ENCODE peak calls at places on chromosome 1, in four cellular contexts. B is K562, V is GM12878, A is HepG2. I is an unnamed sample.

GRCh38 chr1:36992139-36992940 is 42.0 kb downstream of the GRIK3 start:
- DNase-seq in B (no peak), V (no peak), A (no peak), I (no peak)

GRCh38 chr1:214296860-214297699 is 16.1 kb downstream of the SMYD2 start:
- DNase-seq in B (no peak), V (no peak), A (no peak), I (no peak)

GRCh38 chr1:209389258-209389657 is 194.3 kb upstream of the CAMK1G start:
- DNase-seq in B (no peak), V (no peak), A (no peak), I (no peak)

GRCh38 chr1:230094746-230095145 is 27.7 kb downstream of the GALNT2 start:
- DNase-seq in B (no peak), V (no peak), A (no peak), I (no peak)

GRCh38 chr1:208280184-208280583 is 36.0 kb upstream of the PLXNA2 start:
- DNase-seq in B (no peak), V (no peak), A (no peak), I (no peak)

GRCh38 chr1:4411862-4412261 is 242.5 kb upstream of the AJAP1 start:
- DNase-seq in B (no peak), V (no peak), A (no peak), I (no peak)

GRCh38 chr1:23791434-23792047 is 596 bp downstream of the LYPLA2 start:
- DNase-seq in B (peak; percentile 66), V (no peak), A (no peak), I (peak; percentile 70)

GRCh38 chr1:31006760-31007159 is 58.8 kb downstream of the PUM1 start:
- DNase-seq in B (no peak), V (no peak), A (no peak), I (no peak)

GRCh38 chr1:34477632-34478141 is 277.2 kb upstream of the GJB5 start:
- DNase-seq in B (no peak), V (no peak), A (no peak), I (no peak)

GRCh38 chr1:50829010-50829958 is 130.8 kb downstream of the FAF1 start:
- DNase-seq in B (no peak), V (no peak), A (no peak), I (no peak)

GRCh38 chr1:117754061-117754969 is 148.5 kb downstream of the TENT5C start:
- DNase-seq in B (peak; percentile 79), V (no peak), A (peak; percentile 50), I (peak; percentile 61)

GRCh38 chr1:205247130-205247921 is 19.6 kb downstream of the TMCC2 start:
- DNase-seq in B (no peak), V (no peak), A (no peak), I (no peak)

GRCh38 chr1:114008352-114009041 is 29.2 kb downstream of the OLFML3 start:
- DNase-seq in B (no peak), V (no peak), A (no peak), I (no peak)

GRCh38 chr1:199170711-199171110 is 531.9 kb downstream of the PTPRC start:
- DNase-seq in B (no peak), V (no peak), A (no peak), I (no peak)

GRCh38 chr1:40847023-40847740 is 15.0 kb downstream of the CITED4 start:
- DNase-seq in B (no peak), V (no peak), A (no peak), I (no peak)

GRCh38 chr1:94094466-94095111 is 26.4 kb downstream of the ABCA4 start:
- DNase-seq in B (no peak), V (no peak), A (no peak), I (no peak)

GRCh38 chr1:159009704-159010361 is at the start of gene IFI16:
- DNase-seq in B (peak; percentile 17), V (peak; percentile 87), A (no peak), I (no peak)

GRCh38 chr1:198977909-198978308 is 339.1 kb downstream of the PTPRC start:
- DNase-seq in B (no peak), V (no peak), A (no peak), I (no peak)

DNA sequence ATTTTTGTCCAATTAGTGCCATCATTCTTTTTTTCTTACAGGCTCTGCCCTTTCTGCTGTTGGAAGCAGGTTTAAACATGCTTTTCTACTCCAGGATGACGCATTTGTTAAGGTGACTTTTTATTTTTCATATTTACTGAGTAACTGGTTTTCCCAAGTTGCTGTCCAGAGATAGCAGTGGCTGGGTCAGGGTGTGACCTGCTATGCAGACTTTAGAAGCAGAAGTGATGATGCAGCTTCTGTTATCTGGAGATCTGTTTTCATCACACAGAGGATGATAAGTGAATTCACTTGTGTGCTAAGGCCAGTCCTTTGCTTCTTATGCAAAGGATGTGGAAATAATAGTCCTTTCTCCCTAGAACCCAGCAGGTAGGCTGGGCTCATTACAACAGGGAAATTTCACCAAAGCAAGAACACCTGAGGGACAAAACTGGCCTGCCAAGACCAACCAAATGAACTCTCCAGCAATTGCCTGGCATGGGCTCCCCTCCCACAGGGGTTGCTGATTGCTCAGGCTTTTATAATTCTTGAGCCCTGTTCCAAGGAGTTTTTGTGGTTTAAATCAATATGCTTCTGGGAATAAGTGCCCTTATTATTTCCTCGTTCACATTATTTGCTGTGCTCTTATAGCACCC is 97.8 kb upstream of the LPGAT1 start:
- DNase-seq in B (peak; percentile 78), V (no peak), A (peak; percentile 18), I (no peak)
- TF ChIP-seq NFIC in B (no peak), V (no peak), A (no peak), I (no peak)

GRCh38 chr1:29698033-29698432 is 461.7 kb downstream of the PTPRU start:
- DNase-seq in B (peak; percentile 73), V (no peak), A (peak; percentile 10), I (peak; percentile 65)
- TF ChIP-seq NFIC in B (no peak), V (no peak), A (no peak), I (no peak)

GRCh38 chr1:60849401-60849800 is 233.0 kb upstream of the NFIA start:
- DNase-seq in B (no peak), V (no peak), A (no peak), I (no peak)
- TF ChIP-seq NFIC in B (no peak), V (no peak), A (no peak), I (no peak)

GRCh38 chr1:63004868-63005267 is 220.9 kb downstream of the ATG4C start:
- DNase-seq in B (no peak), V (no peak), A (peak; percentile 3), I (peak; percentile 37)
- TF ChIP-seq NFIC in B (no peak), V (no peak), A (no peak), I (no peak)

DNA sequence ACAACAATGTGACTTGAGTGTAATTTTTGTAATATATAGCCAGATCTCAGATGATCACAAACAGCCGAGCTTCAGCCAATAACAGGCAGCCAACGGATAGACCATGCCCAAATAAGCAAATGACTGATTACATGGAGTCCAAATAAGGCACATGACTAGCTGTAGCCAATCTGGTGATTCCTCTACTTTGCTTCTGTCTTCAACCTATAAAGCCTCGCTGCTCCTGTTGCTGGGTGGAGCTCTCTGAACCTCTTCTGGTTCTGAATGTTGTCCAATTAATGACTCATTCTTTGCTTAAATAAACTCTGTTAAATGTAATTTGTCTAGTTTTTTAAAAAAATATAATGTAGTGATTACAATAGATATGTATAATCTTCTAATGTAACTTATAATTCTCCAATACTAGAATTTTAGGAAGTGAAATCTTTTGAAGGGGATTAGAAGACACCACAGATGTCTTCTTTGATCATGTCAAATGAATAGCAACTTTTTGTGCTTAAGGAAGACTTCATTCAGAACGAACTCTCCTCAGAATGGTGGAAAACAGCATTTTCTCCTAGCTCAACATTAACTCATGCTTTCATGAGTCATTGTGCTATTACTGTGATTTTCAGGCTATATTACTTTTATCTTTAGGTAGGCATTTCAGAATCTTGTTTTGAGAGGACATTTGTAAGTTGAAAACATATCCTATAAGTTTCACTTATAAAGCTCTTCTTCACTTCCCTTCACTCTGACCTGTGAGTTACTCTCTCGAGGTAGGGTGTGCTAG is 857.8 kb upstream of the B3GALT2 start:
- DNase-seq in B (no peak), V (no peak), A (no peak), I (no peak)
- TF ChIP-seq NFIC in B (no peak), V (no peak), A (no peak), I (no peak)

DNA sequence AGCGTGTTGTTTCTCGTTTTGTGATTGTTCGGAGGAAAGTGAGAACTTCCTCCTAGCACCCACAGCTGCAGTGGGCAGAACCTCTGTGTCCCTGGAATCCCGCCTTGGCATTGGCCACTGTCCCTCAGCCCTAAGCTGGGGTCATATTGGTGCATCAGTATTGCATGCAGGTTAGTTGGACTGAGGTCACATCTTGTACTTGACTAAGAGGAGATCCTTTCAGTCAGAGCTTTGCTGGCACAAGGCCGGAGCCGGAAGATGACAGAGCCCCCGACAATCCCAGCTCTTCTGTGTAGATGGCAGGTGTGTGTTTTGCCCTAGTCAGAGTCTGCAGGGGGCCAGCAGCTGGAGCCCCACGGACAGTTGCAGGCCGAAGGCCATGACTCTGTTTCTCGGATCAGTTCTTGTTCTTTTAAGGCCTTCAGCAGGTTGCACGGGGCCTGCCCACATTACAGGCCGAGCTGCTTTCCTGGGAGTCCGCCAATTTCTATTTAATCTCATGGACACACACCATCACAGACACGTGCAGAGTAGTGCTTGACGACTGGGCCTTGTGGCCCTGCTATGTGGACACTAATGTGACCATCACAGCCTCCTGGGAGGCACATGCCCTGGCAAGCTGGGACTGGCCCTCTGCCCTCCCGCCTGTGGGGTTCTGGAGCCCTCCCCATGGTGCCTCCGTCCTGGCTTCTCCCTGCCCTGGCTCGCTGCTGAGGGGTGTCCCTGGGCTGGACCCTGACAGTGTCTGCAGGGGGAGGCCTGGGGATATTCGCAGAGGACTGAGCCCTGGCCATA is 14.9 kb downstream of the SNAP47 start:
- DNase-seq in B (no peak), V (no peak), A (no peak), I (no peak)
- TF ChIP-seq NFIC in B (peak; percentile 23), V (no peak), A (no peak), I (no peak)

I was measured in SK-N-SH.